ENCODE peak calls at places on chromosomes 2 and 18, in four cellular contexts. J is stimulated activated naive CD8-positive, alpha-beta T cell treated with anti-CD3 and anti-CD28 coated beads, Interleukin-15, amount 100 ng/mL, for 72 hours; T is naive thymus-derived CD8-positive, alpha-beta T cell; P is putamen. Z is an unnamed sample.

GRCh38 chr2:99877963-99878362 is 264.4 kb downstream of the AFF3 start:
- DNase-seq in T (no peak), P (no peak), J (no peak), Z (no peak)

GRCh38 chr2:171347591-171348032 is 86.2 kb downstream of the METTL8 start:
- DNase-seq in J (no peak), T (no peak), P (no peak), Z (no peak)

GRCh38 chr2:200798519-200798918 is 13.2 kb upstream of the BZW1 start:
- DNase-seq in P (no peak), J (no peak), T (no peak), Z (no peak)

GRCh38 chr2:85091838-85092237 is 41.4 kb upstream of the TCF7L1 start:
- DNase-seq in T (no peak), P (no peak), J (no peak), Z (no peak)

GRCh38 chr2:29880084-29880483 is 41.3 kb downstream of the ALK start:
- DNase-seq in J (no peak), P (no peak), T (no peak), Z (no peak)

GRCh38 chr18:41456791-41457190 is 498.2 kb upstream of the PIK3C3 start:
- DNase-seq in T (no peak), P (no peak), J (no peak), Z (no peak)

GRCh38 chr2:24276349-24276899 is 83.9 kb downstream of the ITSN2 start:
- DNase-seq in J (no peak), P (no peak), T (no peak), Z (no peak)

GRCh38 chr18:73986711-73987110 is 160.9 kb downstream of the FBXO15 start:
- DNase-seq in P (peak), T (no peak), J (no peak), Z (no peak)

GRCh38 chr2:58992062-58992736 is 751.1 kb upstream of the FANCL start:
- DNase-seq in J (no peak), P (no peak), T (no peak), Z (no peak)

GRCh38 chr18:6370886-6371635 is 43.6 kb downstream of the L3MBTL4 start:
- DNase-seq in J (no peak), P (no peak), T (no peak), Z (no peak)

Z was measured in hypothalamus.